ENCODE peak calls at places on chromosomes 16 and 17, in nine cellular contexts. S, B, P, R, G, H, W, C and M are unnamed samples.

GRCh38 chr17:67636841-67637240 is 80.9 kb upstream of the NOL11 start:
- DNase-seq in R (no peak), H (no peak), C (no peak), P (no peak), S (peak; percentile 32), W (no peak), G (no peak), B (no peak), M (no peak)

GRCh38 chr17:4562000-4562969 is 1.9 kb upstream of the GGT6 start:
- DNase-seq in R (no peak), S (no peak), B (no peak), P (no peak), G (no peak), H (no peak), W (no peak), C (no peak), M (no peak)

GRCh38 chr16:30376508-30376907 is 1.9 kb downstream of the MYL11 start:
- DNase-seq in S (no peak), H (peak; percentile 53), C (no peak), G (no peak), W (no peak), R (no peak), P (no peak), B (no peak), M (no peak)

GRCh38 chr17:35087731-35088646 is 24.5 kb upstream of the RFFL start:
- DNase-seq in R (peak; percentile 58), P (peak; percentile 48), G (peak; percentile 37), B (peak; percentile 59), S (peak; percentile 52), W (peak; percentile 40), H (peak; percentile 49), C (peak; percentile 62), M (no peak)

GRCh38 chr17:66755101-66755943 is 79.6 kb upstream of the CACNG5 start:
- DNase-seq in W (no peak), H (no peak), P (no peak), S (no peak), R (no peak), B (no peak), G (no peak), C (no peak), M (no peak)

GRCh38 chr17:17228521-17229279 is 8.3 kb downstream of the FLCN start:
- DNase-seq in C (no peak), R (no peak), P (no peak), G (no peak), H (no peak), W (no peak), B (no peak), S (no peak), M (no peak)

GRCh38 chr17:78935419-78936323 is 10.5 kb upstream of the TIMP2 start:
- DNase-seq in S (peak; percentile 99), G (no peak), W (peak; percentile 99), H (peak; percentile 88), B (no peak), P (peak; percentile 93), C (no peak), R (peak; percentile 93), M (peak; percentile 90)

GRCh38 chr17:41403409-41404023 is 6.1 kb upstream of the KRT31 start:
- DNase-seq in H (no peak), S (peak; percentile 4), R (no peak), P (no peak), B (no peak), G (no peak), C (no peak), W (peak; percentile 47), M (no peak)

GRCh38 chr16:23869052-23869451 is 33.3 kb downstream of the PRKCB start:
- DNase-seq in S (no peak), W (no peak), G (peak; percentile 39), C (no peak), P (no peak), B (no peak), R (no peak), H (no peak), M (no peak)

GRCh38 chr17:33562792-33563191 is 269.7 kb upstream of the ASIC2 start:
- DNase-seq in R (no peak), P (no peak), G (no peak), W (no peak), B (no peak), S (no peak), C (no peak), H (no peak), M (no peak)

GRCh38 chr16:83971165-83972130 is 3.4 kb downstream of the NECAB2 start:
- DNase-seq in W (no peak), H (no peak), G (no peak), C (no peak), P (no peak), B (no peak), S (no peak), R (no peak), M (no peak)

GRCh38 chr16:12010388-12011251 is 34.1 kb downstream of the SNX29 start:
- DNase-seq in G (no peak), B (no peak), R (peak; percentile 21), P (no peak), C (no peak), S (peak; percentile 20), W (no peak), H (no peak), M (no peak)

GRCh38 chr17:44464037-44464436 is 39.2 kb downstream of the GPATCH8 start:
- DNase-seq in B (no peak), H (no peak), C (no peak), W (no peak), S (no peak), R (peak; percentile 48), G (no peak), P (no peak), M (no peak)

GRCh38 chr16:56858375-56858774 is 6.6 kb upstream of the SLC12A3 start:
- DNase-seq in R (no peak), P (no peak), S (no peak), W (no peak), C (peak; percentile 78), G (no peak), B (no peak), H (no peak), M (no peak)

GRCh38 chr17:61454932-61455753 is 2.9 kb downstream of the TBX4 start:
- DNase-seq in S (peak; percentile 49), H (no peak), P (no peak), B (no peak), W (no peak), C (no peak), G (no peak), R (no peak), M (no peak)